ENCODE peak calls at places on chromosome 15, in seven cellular contexts. Z, E, Y, W, A, I and Q are unnamed samples.

GRCh38 chr15:99264125-99264524 is 12.8 kb downstream of the LRRC28 start:
- DNase-seq in W (no peak), E (no peak), Y (no peak), I (no peak), Z (no peak), A (peak; percentile 71), Q (no peak)

GRCh38 chr15:78808550-78808949 is 2.7 kb downstream of the ADAMTS7 start:
- DNase-seq in A (peak; percentile 42), I (peak; percentile 20), Y (peak; percentile 70), E (no peak), W (no peak), Z (peak; percentile 22), Q (no peak)

GRCh38 chr15:68209735-68210408 is 4.7 kb upstream of the CALML4 start:
- DNase-seq in E (no peak), Z (no peak), A (no peak), Y (no peak), W (no peak), I (no peak), Q (no peak)

GRCh38 chr15:67850995-67851535 is 11.2 kb upstream of the RNU6-1 start:
- DNase-seq in E (no peak), Y (no peak), W (peak; percentile 66), I (peak; percentile 50), A (peak; percentile 50), Z (peak; percentile 57), Q (no peak)

GRCh38 chr15:38555686-38556334 is 8.8 kb downstream of the RASGRP1 start:
- DNase-seq in Z (peak; percentile 35), I (peak; percentile 92), E (no peak), W (no peak), A (no peak), Y (no peak), Q (peak; percentile 95)

GRCh38 chr15:88906130-88906529 is 7.0 kb downstream of the MFGE8 start:
- DNase-seq in Z (no peak), E (no peak), W (no peak), Y (no peak), A (no peak), I (no peak), Q (no peak)

GRCh38 chr15:74787251-74788041 is 5.6 kb downstream of the CSK start:
- DNase-seq in E (no peak), A (no peak), W (peak; percentile 89), Z (peak; percentile 54), I (peak; percentile 74), Y (peak; percentile 89), Q (no peak)

GRCh38 chr15:95857124-95857757 is 473.3 kb upstream of the NR2F2 start:
- DNase-seq in Z (peak; percentile 35), Y (no peak), W (no peak), E (no peak), I (peak; percentile 75), A (no peak), Q (no peak)

GRCh38 chr15:80480909-80481308 is 76.7 kb downstream of the ARNT2 start:
- DNase-seq in E (no peak), A (no peak), I (peak; percentile 99), Z (peak; percentile 100), Y (peak; percentile 44), W (no peak), Q (peak; percentile 39)

GRCh38 chr15:66221126-66221525 is 32.4 kb downstream of the MEGF11 start:
- DNase-seq in Y (no peak), I (peak; percentile 3), A (no peak), E (no peak), W (no peak), Z (no peak), Q (no peak)

GRCh38 chr15:77112819-77113569 is 42.1 kb upstream of the TSPAN3 start:
- DNase-seq in W (no peak), A (no peak), Y (peak; percentile 40), I (no peak), Z (no peak), E (no peak), Q (no peak)
- TF ChIP-seq CTCF in W (no peak), A (no peak), Y (peak; percentile 55), I (no peak), Z (no peak), E (no peak), Q (peak; percentile 7)

DNA sequence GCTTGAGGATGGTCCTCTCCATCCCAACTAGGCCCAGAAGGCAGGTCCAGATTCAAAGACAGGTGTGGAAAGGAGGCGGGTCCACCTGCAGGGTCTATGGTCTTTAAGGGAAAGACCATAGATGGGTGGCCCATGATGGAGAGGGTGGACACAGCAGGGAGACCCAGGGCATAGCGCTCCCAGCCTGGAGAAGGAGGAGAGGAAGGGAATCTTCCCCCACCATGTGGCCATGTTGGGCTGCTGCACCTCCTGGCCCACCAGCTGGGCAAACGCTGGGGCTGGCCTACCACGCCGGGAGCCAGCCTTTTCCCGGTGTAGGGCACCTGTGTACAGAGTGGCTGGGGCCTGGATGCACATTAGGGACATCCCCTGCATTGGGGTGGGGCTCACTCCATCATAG is 265.2 kb upstream of the TLE3 start:
- DNase-seq in A (no peak), W (no peak), I (peak; percentile 28), Y (peak; percentile 75), Z (peak; percentile 48), E (no peak), Q (no peak)
- TF ChIP-seq CTCF in A (no peak), W (peak; percentile 79), I (peak; percentile 75), Y (peak; percentile 86), Z (peak; percentile 79), E (peak; percentile 75), Q (peak; percentile 84)

GRCh38 chr15:52528465-52529288 is at the start of gene MYO5A:
- DNase-seq in E (peak; percentile 65), W (peak; percentile 84), I (peak; percentile 69), Z (peak; percentile 65), A (peak; percentile 76), Y (peak; percentile 75), Q (peak; percentile 20)
- TF ChIP-seq CTCF in E (peak; percentile 7), W (peak; percentile 33), I (no peak), Z (peak; percentile 21), A (peak; percentile 57), Y (no peak), Q (peak; percentile 7)

GRCh38 chr15:60592386-60593339 is 113.7 kb upstream of the ICE2 start:
- DNase-seq in Z (peak; percentile 33), I (peak; percentile 48), Y (peak; percentile 91), E (peak; percentile 66), A (peak; percentile 68), W (peak; percentile 93), Q (peak; percentile 37)
- TF ChIP-seq CTCF in Z (no peak), I (no peak), Y (peak; percentile 33), E (peak; percentile 48), A (peak; percentile 28), W (peak; percentile 20), Q (peak; percentile 26)

GRCh38 chr15:52730163-52730562 is 51.0 kb upstream of the ATOSA start:
- DNase-seq in W (no peak), I (peak; percentile 34), E (no peak), Y (no peak), Z (peak; percentile 19), A (peak; percentile 38), Q (no peak)
- TF ChIP-seq CTCF in W (no peak), I (no peak), E (no peak), Y (no peak), Z (no peak), A (no peak), Q (no peak)